ENCODE peak calls at places on chromosomes 12 and 14, in four cellular contexts. G is progenitor cell of endocrine pancreas; R is stimulated activated CD4-positive, alpha-beta T cell treated with anti-CD3 and anti-CD28 coated beads, Interleukin-12 subunit alpha, Interleukin-12 subunit beta, amount 100 ng/mL, for 4 hours; L is stimulated activated CD8-positive, alpha-beta memory T cell treated with anti-CD3 and anti-CD28 coated beads, Interleukin-4, amount 100 ng/mL, for 4 hours. Z is an unnamed sample.

GRCh38 chr12:90010089-90010488 is 301.5 kb upstream of the ATP2B1 start:
- DNase-seq in G (no peak), R (no peak), L (no peak), Z (no peak)

GRCh38 chr12:14200598-14200997 is 164.9 kb upstream of the ATF7IP start:
- DNase-seq in G (no peak), R (no peak), L (no peak), Z (no peak)

GRCh38 chr14:55373784-55374725 is 37.6 kb downstream of the ATG14 start:
- DNase-seq in G (no peak), R (no peak), L (no peak), Z (no peak)

GRCh38 chr14:78469947-78470346 is 299.8 kb downstream of the NRXN3 start:
- DNase-seq in G (no peak), R (no peak), L (no peak), Z (no peak)

GRCh38 chr14:95075789-95076188 is 81.5 kb downstream of the DICER1 start:
- DNase-seq in G (no peak), R (no peak), L (no peak), Z (no peak)

GRCh38 chr12:4978737-4979136 is 64.9 kb upstream of the KCNA5 start:
- DNase-seq in G (no peak), R (no peak), L (no peak), Z (no peak)

GRCh38 chr12:22333186-22333745 is 1.2 kb downstream of the ST8SIA1 start:
- DNase-seq in G (no peak), R (no peak), L (no peak), Z (no peak)

GRCh38 chr14:102141797-102142196 is 2.1 kb downstream of the WDR20 start:
- DNase-seq in G (no peak), R (no peak), L (no peak), Z (no peak)

GRCh38 chr12:109719123-109720022 is 5.7 kb downstream of the FAM222A start:
- DNase-seq in G (no peak), R (no peak), L (no peak), Z (no peak)

GRCh38 chr12:123971770-123972447 is 722 bp downstream of the CCDC92 start:
- DNase-seq in G (no peak), R (peak), L (no peak), Z (peak)

GRCh38 chr14:23175823-23176222 is 7.6 kb downstream of the SLC7A8 start:
- DNase-seq in G (no peak), R (no peak), L (no peak), Z (no peak)

GRCh38 chr14:52399886-52400599 is 85.9 kb downstream of the PTGER2 start:
- DNase-seq in G (no peak), R (no peak), L (no peak), Z (no peak)

GRCh38 chr12:109277899-109278762 is 31.0 kb downstream of the FOXN4 start:
- DNase-seq in G (no peak), R (no peak), L (no peak), Z (no peak)

GRCh38 chr12:55718020-55718419 is 2.2 kb upstream of the RDH5 start:
- DNase-seq in G (no peak), R (no peak), L (no peak), Z (peak)

GRCh38 chr14:63510538-63510937 is 32.6 kb downstream of the PPP2R5E start:
- DNase-seq in G (no peak), R (no peak), L (no peak), Z (no peak)

GRCh38 chr14:87522575-87522974 is 470.4 kb downstream of the GALC start:
- DNase-seq in G (no peak), R (no peak), L (no peak), Z (peak)

GRCh38 chr14:98819867-98820206 is 452.2 kb downstream of the BCL11B start:
- DNase-seq in G (no peak), R (no peak), L (no peak), Z (no peak)

GRCh38 chr14:56124296-56124695 is 6.1 kb downstream of the PELI2 start:
- DNase-seq in G (no peak), R (no peak), L (no peak), Z (no peak)

GRCh38 chr12:108375986-108376663 is 37.0 kb upstream of the CMKLR1 start:
- DNase-seq in G (no peak), R (no peak), L (no peak), Z (no peak)

GRCh38 chr12:2963760-2964292 is 4.6 kb downstream of the TEAD4 start:
- DNase-seq in G (no peak), R (no peak), L (no peak), Z (no peak)

GRCh38 chr14:52913271-52913670 is 37.6 kb downstream of the FERMT2 start:
- DNase-seq in G (no peak), R (no peak), L (no peak), Z (no peak)

GRCh38 chr12:48198619-48198973 is 4.5 kb downstream of the OR10AD1 start:
- DNase-seq in G (no peak), R (peak), L (no peak), Z (peak)

GRCh38 chr12:117818400-117818799 is 150.4 kb downstream of the KSR2 start:
- DNase-seq in G (no peak), R (no peak), L (no peak), Z (no peak)

GRCh38 chr14:75222208-75222701 is 45.8 kb upstream of the TMED10 start:
- DNase-seq in G (no peak), R (no peak), L (no peak), Z (no peak)

GRCh38 chr14:55160989-55161388 is 30.4 kb downstream of the DLGAP5 start:
- DNase-seq in G (no peak), R (no peak), L (no peak), Z (no peak)

GRCh38 chr14:75279739-75280447 is 1.3 kb downstream of the FOS start:
- DNase-seq in G (no peak), R (no peak), L (no peak), Z (peak)